ENCODE peak calls at places on chromosomes 2 and 18, in seven cellular contexts. W is ovary, A is DND-41, Z is spleen, P is esophagus squamous epithelium, F is B cell, Y is right atrium auricular region. N is an unnamed sample.

GRCh38 chr2:233201271-233202013 is 50.0 kb upstream of the ATG16L1 start:
- DNase-seq in A (no peak), W (no peak), P (no peak), Z (no peak), F (no peak), Y (no peak), N (no peak)

GRCh38 chr2:38535745-38536506 is 66.8 kb downstream of the HNRNPLL start:
- DNase-seq in F (peak), P (no peak), A (peak), W (peak), Z (peak), Y (peak), N (peak)

GRCh38 chr2:28598484-28598883 is 102.6 kb downstream of the PLB1 start:
- DNase-seq in Z (peak), P (no peak), Y (no peak), W (no peak), A (no peak), F (no peak), N (no peak)

GRCh38 chr2:15561574-15562344 is 625 bp upstream of the NBAS start:
- DNase-seq in Y (no peak), A (no peak), Z (no peak), P (no peak), F (no peak), W (peak), N (no peak)

GRCh38 chr2:55150834-55151233 is 81.3 kb downstream of the CLHC1 start:
- DNase-seq in A (no peak), W (no peak), Z (peak), F (peak), Y (no peak), P (no peak), N (no peak)

GRCh38 chr2:133504566-133505505 is 63.4 kb downstream of the NCKAP5 start:
- DNase-seq in F (no peak), P (no peak), Y (no peak), Z (no peak), W (peak), A (no peak), N (no peak)

GRCh38 chr2:172293952-172294351 is 133.4 kb upstream of the ITGA6 start:
- DNase-seq in F (no peak), Z (no peak), A (no peak), Y (no peak), P (no peak), W (peak), N (no peak)

GRCh38 chr2:67572721-67573485 is 175.8 kb downstream of the ETAA1 start:
- DNase-seq in F (no peak), Z (no peak), Y (no peak), P (no peak), A (no peak), W (no peak), N (no peak)

GRCh38 chr2:226873826-226874225 is 38.0 kb downstream of the RHBDD1 start:
- DNase-seq in Y (no peak), W (no peak), Z (no peak), F (no peak), P (no peak), A (no peak), N (no peak)

GRCh38 chr2:23757686-23758433 is 169.1 kb downstream of the ATAD2B start:
- DNase-seq in P (no peak), F (no peak), W (no peak), Z (no peak), Y (no peak), A (no peak), N (no peak)

GRCh38 chr18:62437520-62438329 is 85.1 kb upstream of the ZCCHC2 start:
- DNase-seq in Z (no peak), F (no peak), W (no peak), Y (no peak), P (no peak), A (no peak), N (no peak)

GRCh38 chr2:72991980-72992733 is 74.8 kb downstream of the EMX1 start:
- DNase-seq in F (no peak), P (no peak), W (no peak), A (no peak), Y (peak), Z (peak), N (peak)

GRCh38 chr2:96501471-96501874 is 3.7 kb downstream of the NEURL3 start:
- DNase-seq in W (no peak), F (no peak), P (no peak), Z (peak), A (no peak), Y (peak), N (no peak)

GRCh38 chr2:231037731-231038482 is 584 bp downstream of the C2orf72 start:
- DNase-seq in F (no peak), P (no peak), Z (no peak), W (no peak), Y (no peak), A (no peak), N (no peak)
- TF ChIP-seq CTCF in F (no peak), P (no peak), Z (no peak), W (no peak), Y (no peak), A (no peak), N (no peak)

DNA sequence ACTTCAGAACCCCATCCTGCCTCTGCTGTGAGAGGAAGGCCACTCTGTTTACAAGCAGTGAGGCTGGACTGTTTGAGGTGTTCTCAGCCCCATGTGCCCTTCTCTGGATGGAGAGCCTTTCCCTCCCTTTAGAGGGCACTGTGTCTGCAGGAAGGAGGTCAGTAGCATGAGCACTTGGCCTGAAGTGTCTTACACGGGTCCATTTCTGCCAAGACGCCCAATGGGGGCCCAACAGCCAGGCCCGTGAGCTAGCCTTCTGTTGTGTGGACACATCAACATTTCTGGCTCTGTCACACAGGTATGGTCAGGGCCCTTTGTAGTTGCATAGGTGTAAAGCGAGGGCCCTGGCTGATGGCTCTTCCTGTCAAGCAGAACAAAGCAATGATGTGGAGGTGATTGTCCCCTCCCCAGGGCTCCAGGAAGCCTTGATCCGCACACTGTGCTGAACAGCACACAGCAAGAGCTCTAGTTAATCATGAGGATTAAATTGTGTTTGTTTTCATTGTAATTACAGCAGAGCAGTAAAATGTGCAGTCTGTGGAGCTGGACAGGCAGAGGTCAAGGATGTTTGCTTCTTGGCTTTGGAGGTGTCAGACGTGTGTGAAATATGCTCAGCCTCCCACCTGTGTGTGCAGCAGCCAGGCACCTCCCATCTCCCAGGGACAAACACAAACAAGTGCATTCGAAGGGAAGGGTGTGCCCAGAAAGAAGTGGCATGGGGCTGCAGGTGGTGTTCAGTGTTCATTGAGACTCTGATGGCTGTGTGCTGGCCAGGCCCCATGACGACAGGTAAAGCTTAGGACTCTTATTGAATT is 132.1 kb downstream of the SH3RF3 start:
- DNase-seq in W (no peak), A (no peak), P (no peak), F (no peak), Z (peak), Y (no peak), N (no peak)
- TF ChIP-seq CTCF in W (no peak), A (peak), P (no peak), F (no peak), Z (no peak), Y (peak), N (peak)

DNA sequence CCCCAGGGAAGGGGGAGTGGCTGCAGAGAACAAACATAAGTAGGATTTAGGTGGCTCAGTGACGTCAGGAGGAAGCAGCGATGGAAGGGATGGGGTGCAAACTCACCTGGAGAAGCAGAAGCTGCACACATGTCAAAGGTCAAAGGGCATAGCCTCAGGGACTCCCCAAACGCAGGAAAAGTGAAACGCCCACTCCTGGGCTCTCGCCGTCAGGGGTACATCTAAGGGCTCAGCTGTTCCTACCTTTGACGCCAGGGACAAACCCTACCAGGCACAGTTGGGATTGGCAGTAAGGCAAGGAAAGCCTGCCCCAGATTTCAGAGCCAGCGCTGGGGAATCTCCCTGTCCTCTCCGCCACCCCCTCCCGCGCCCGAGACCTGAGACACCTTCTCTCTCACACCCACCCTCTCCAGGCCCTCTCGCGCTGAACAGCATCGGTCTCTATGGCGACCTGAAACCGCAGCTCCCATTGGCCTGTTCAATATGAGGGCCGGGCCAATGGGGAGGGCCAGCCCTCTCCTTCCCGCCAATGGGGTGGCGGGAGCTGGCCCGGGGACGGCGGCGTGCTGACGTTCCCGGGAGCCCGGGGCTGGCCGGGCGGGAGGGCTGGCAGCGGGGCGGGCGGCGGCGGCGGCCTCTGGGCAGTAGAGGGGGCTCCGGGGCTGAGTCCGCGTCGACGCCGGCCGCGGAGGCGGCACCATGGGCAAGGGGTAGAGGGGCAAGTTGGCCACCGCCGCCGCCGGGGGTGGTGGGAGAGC is at the start of the genes CCDC148 and PKP4:
- DNase-seq in Y (peak), F (peak), A (peak), W (peak), Z (peak), P (peak), N (peak)
- TF ChIP-seq CTCF in Y (peak), F (no peak), A (no peak), W (no peak), Z (no peak), P (no peak), N (peak)

DNA sequence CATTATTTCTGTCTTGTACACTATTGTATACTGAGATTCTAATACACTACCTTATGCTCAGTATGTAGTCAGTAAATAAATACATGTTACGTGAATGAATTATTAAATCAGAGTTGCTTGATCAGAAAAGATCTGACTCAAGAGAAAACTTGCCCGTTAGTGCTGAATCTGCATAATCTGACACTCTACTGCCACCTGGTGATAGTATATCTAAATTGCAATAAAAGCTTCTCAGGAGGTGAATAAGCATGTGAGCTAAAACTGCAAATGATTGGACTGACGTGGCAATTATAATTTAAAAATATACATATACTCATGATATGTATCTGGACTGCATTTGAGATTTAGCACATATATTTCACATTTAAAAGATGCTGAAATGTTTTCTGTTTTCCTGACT is 70.4 kb downstream of the KIAA1328 start:
- DNase-seq in W (no peak), Z (no peak), P (no peak), Y (no peak), A (no peak), F (no peak), N (no peak)
- TF ChIP-seq CTCF in W (no peak), Z (no peak), P (no peak), Y (no peak), A (peak), F (peak), N (peak)

GRCh38 chr2:3823748-3824147 is 120.4 kb downstream of the DCDC2C start:
- DNase-seq in W (no peak), Y (no peak), Z (no peak), A (no peak), F (no peak), P (no peak), N (no peak)

GRCh38 chr2:3827673-3828575 is 124.5 kb downstream of the DCDC2C start:
- DNase-seq in Z (no peak), F (no peak), W (no peak), Y (no peak), A (peak), P (no peak), N (no peak)
- TF ChIP-seq CTCF in Z (peak), F (no peak), W (no peak), Y (peak), A (peak), P (no peak), N (peak)

GRCh38 chr2:11974573-11974972 is 228.1 kb downstream of the LPIN1 start:
- DNase-seq in Y (no peak), P (no peak), A (no peak), W (no peak), F (no peak), Z (no peak), N (no peak)

GRCh38 chr2:11963966-11964365 is 217.5 kb downstream of the LPIN1 start:
- DNase-seq in Z (no peak), A (no peak), F (no peak), Y (no peak), P (no peak), W (no peak), N (no peak)

GRCh38 chr2:11975373-11975772 is 228.9 kb downstream of the LPIN1 start:
- DNase-seq in W (no peak), Y (no peak), A (no peak), Z (no peak), F (no peak), P (no peak), N (no peak)

GRCh38 chr2:11967946-11968465 is 221.6 kb downstream of the LPIN1 start:
- DNase-seq in Y (no peak), Z (no peak), A (no peak), F (no peak), W (no peak), P (no peak), N (no peak)

DNA sequence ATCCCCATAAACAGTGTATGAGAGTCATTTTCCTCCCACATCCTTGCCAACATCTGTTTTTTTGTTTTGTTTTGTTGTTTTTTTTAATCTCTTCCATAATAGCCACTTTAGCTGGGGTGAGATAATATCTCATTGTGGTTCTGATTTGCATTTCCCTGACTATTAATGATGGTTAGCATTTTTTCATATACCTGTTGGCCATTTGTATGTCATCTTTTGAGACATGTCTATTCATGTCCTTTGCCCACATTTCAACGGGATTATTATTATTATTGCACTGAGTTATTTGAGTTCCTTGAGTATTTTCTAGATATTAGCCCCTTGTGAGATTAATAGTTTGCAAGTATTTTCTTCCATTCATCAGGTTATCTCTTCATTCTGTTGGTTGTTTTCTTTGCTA is 223.3 kb downstream of the LPIN1 start:
- DNase-seq in F (no peak), A (no peak), P (no peak), Z (no peak), Y (no peak), W (no peak), N (no peak)
- TF ChIP-seq CTCF in F (no peak), A (no peak), P (no peak), Z (no peak), Y (no peak), W (no peak), N (no peak)

GRCh38 chr2:203909192-203909945 is 27.2 kb upstream of the ICOS start:
- DNase-seq in P (no peak), A (peak), W (no peak), F (no peak), Y (no peak), Z (no peak), N (no peak)

GRCh38 chr2:203905661-203906060 is 30.9 kb upstream of the ICOS start:
- DNase-seq in Y (no peak), P (no peak), F (no peak), Z (no peak), W (no peak), A (no peak), N (no peak)

GRCh38 chr2:203908344-203909185 is 28.0 kb upstream of the ICOS start:
- DNase-seq in Y (no peak), P (no peak), Z (no peak), A (no peak), W (no peak), F (no peak), N (no peak)

GRCh38 chr2:203913947-203914346 is 22.6 kb upstream of the ICOS start:
- DNase-seq in A (no peak), Y (no peak), W (no peak), F (no peak), P (no peak), Z (no peak), N (no peak)

GRCh38 chr2:203909946-203910476 is 26.6 kb upstream of the ICOS start:
- DNase-seq in Y (no peak), Z (no peak), A (no peak), W (no peak), F (no peak), P (no peak), N (no peak)
- TF ChIP-seq CTCF in Y (peak), Z (no peak), A (no peak), W (no peak), F (no peak), P (no peak), N (no peak)

N was measured in type B pancreatic cell.